ENCODE peak calls at places on chromosomes 16 and 17, in seven cellular contexts. N, D, G, T, J, W and I are unnamed samples. For H3K27me3, the result is how much of the 10 kb centered on the place peaks cover.

GRCh38 chr17:78597923-78598545 is 20.8 kb upstream of the DNAH17 start:
- DNase-seq in D (no peak), J (no peak), G (no peak), W (no peak), T (no peak), N (no peak), I (no peak)

GRCh38 chr17:323721-324139 is 28.9 kb downstream of the RPH3AL start:
- DNase-seq in J (no peak), G (no peak), W (no peak), N (no peak), D (no peak), T (no peak), I (no peak)

GRCh38 chr17:652310-652709 is 62.3 kb downstream of the VPS53 start:
- DNase-seq in N (peak), G (no peak), T (no peak), W (no peak), J (no peak), D (peak), I (no peak)

GRCh38 chr16:87173294-87173883 is 143.8 kb downstream of the C16orf95 start:
- DNase-seq in W (no peak), D (no peak), N (no peak), T (no peak), J (no peak), G (no peak), I (no peak)

GRCh38 chr16:76819517-76819916 is 371.5 kb upstream of the MON1B start:
- DNase-seq in D (no peak), T (no peak), G (no peak), J (no peak), N (no peak), W (no peak), I (no peak)

GRCh38 chr16:9099131-9099625 is 7.7 kb downstream of the HAPSTR1 start:
- DNase-seq in D (no peak), W (no peak), G (no peak), T (no peak), N (no peak), J (no peak), I (peak)

GRCh38 chr16:57533618-57534336 is 2.6 kb downstream of the CCDC102A start:
- DNase-seq in N (peak), W (no peak), J (no peak), G (peak), T (no peak), D (no peak), I (no peak)

GRCh38 chr17:33686171-33686570 is 393.1 kb upstream of the ASIC2 start:
- DNase-seq in W (peak), J (no peak), N (no peak), T (no peak), D (no peak), G (no peak), I (no peak)

GRCh38 chr17:9472541-9472940 is 103.1 kb downstream of the STX8 start:
- DNase-seq in D (no peak), T (no peak), G (no peak), N (peak), J (no peak), W (no peak), I (no peak)

GRCh38 chr17:5919104-5919503 is 151.1 kb upstream of the WSCD1 start:
- DNase-seq in T (no peak), D (no peak), J (no peak), W (no peak), G (no peak), N (no peak), I (no peak)

GRCh38 chr17:5913641-5914040 is 156.5 kb upstream of the WSCD1 start:
- DNase-seq in D (no peak), G (no peak), N (no peak), T (no peak), W (no peak), J (no peak), I (no peak)

GRCh38 chr17:5912927-5913565 is 157.1 kb upstream of the WSCD1 start:
- DNase-seq in D (no peak), N (no peak), G (no peak), T (no peak), J (no peak), W (no peak), I (no peak)

GRCh38 chr17:5911919-5912318 is 158.3 kb upstream of the WSCD1 start:
- DNase-seq in G (no peak), D (no peak), J (no peak), N (no peak), W (no peak), T (no peak), I (no peak)

DNA sequence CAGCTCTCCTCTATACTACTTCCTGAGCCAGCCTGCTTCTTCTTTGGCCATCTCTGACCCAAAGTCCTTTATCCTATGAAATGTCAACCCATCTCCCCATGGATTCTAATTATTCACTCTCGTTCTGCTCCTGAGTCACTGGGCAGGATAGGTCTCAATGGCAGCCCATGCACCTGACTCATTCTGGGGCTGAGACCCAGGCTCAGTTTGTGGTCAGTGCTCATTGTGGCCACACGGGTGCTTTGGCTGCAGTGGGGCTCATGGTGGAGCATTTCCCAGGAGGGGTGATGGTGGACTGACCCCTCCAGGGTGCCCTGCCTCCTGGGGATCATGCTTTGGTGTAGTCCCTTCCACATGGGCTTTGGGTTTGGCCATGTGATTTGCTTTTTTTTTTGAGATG is 154.8 kb upstream of the WSCD1 start:
- DNase-seq in D (no peak), J (no peak), G (no peak), T (no peak), N (no peak), W (no peak), I (no peak)
- TF ChIP-seq CTCF in D (no peak), J (no peak), G (no peak), T (no peak), N (no peak), W (no peak), I (no peak)

GRCh38 chr17:17824780-17825614 is 11.8 kb downstream of the SREBF1 start:
- DNase-seq in N (peak), T (no peak), D (no peak), G (no peak), W (no peak), J (no peak), I (no peak)

GRCh38 chr17:17826340-17826708 is 10.5 kb downstream of the SREBF1 start:
- DNase-seq in N (no peak), T (no peak), J (no peak), G (no peak), W (no peak), D (no peak), I (no peak)

GRCh38 chr17:17822189-17822978 is 14.4 kb downstream of the SREBF1 start:
- DNase-seq in G (no peak), N (peak), T (no peak), D (peak), W (no peak), J (no peak), I (no peak)

GRCh38 chr17:17823433-17824118 is 13.2 kb downstream of the SREBF1 start:
- DNase-seq in G (peak), T (no peak), N (peak), J (peak), W (peak), D (peak), I (peak)

DNA sequence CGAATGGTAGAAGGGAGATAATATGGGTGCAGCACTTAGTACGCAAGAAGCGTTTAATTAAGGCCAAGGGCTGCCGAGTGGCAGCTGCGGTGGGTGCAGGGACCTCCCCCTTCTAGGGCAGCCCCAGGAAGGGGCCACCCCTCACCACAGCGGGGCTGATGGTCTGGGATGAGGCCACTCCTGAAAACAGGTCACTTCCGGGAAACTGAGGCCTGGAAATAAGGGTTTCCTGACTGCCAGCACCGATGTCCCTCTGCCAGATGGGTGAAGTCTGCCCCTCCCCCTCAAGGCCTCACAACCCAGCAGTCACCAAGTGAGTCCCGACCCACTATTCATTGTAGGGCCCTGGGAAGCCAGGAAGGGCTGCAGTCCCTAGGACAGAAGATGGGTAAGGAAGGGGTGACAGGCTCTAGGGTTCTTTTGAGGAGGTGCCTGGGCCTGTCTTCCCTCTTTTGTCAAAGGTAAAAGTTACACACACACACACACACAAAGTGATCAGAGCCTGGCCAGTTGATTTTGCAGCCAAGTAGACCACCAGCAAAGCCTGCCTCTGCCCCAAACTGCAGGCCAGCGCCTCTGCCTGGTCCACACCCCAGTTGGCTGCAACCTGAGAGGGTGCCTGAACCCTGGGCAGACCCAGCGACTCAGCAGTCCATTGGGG is 12.5 kb downstream of the SREBF1 start:
- DNase-seq in D (no peak), W (no peak), T (no peak), G (no peak), J (no peak), N (peak), I (no peak)
- H3K4me3 ChIP-seq in D (peak), W (peak), T (peak), G (peak), J (peak), N (peak), I (peak)

DNA sequence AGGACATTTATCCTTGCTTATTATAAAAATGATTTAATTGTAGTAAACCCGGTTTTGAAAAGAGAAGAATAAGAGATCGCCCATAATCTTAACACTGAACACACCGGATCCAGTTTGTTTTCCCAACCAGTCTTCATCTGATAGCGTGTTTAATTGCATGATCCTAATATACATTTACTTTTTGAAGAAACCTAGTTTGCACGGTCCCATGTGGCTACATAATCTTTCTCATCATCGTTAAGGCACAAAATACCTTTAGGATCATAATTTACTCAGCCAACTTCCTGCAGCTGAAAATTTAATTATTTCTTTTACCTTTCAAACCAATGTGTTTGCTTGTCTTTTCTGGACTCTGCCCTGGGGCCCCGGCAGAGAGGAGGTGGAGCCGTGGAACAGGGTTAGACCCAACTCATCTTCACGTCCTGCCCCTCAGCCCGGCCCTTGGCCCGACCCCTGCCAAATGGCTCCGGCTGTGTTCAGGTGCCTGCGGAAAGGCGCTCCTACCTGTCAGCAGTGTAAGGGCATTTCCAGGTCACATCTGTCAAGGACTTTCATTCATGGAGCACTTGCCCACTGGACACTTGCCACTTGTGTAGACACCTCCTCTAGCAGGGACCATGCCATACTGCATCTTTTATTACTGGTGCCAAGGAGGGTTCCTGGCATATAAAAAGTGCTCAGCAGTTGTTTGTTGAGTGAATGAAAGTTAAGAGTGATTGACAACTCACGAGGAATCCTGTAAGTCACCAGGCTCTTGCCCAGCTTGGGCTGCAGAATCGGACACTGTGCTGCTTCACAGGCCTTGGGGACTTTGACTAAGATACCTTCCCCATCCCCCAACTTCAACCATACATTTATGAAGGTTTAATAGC is 28.6 kb downstream of the SMARCE1 start:
- DNase-seq in N (no peak), G (no peak), T (no peak), D (no peak), W (no peak), J (no peak), I (no peak)
- H3K27me3 ChIP-seq in N (under half), G (under half), T (under half), D (under half), W (under half), J (under half), I (under half)

GRCh38 chr17:49898547-49899490 is 51.0 kb upstream of the TAC4 start:
- DNase-seq in G (peak), W (no peak), D (no peak), J (no peak), N (no peak), T (no peak), I (no peak)
- TF ChIP-seq CTCF in G (peak), W (peak), D (no peak), J (no peak), N (no peak), T (no peak), I (peak)

GRCh38 chr17:67628580-67629013 is 89.1 kb upstream of the NOL11 start:
- DNase-seq in N (no peak), J (no peak), D (no peak), T (no peak), G (no peak), W (no peak), I (peak)
- H3K4me3 ChIP-seq in N (no peak), J (no peak), D (no peak), T (no peak), G (no peak), W (no peak), I (no peak)

DNA sequence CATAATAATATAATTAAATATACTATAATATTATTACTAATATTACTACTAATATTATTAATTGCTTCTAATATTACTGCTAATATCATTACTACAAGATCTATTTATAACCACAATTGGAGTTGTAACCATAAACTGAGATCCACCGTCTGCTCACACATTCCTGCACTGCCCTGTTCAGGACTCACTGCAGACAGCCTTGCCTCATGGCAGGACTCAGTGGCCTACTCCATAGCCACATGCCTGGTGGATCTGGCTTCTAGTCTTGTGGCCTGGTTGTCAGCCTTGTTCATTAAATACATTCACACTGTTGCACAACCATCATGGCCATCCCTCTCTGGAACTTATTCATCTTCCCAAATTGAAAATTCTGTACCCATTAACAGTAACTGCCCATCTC is 48.0 kb downstream of the SRL start:
- DNase-seq in N (no peak), D (no peak), J (no peak), G (no peak), T (no peak), W (no peak), I (no peak)
- H3K27me3 ChIP-seq in N (under half), D (under half), J (under half), G (under half), T (under half), W (under half), I (under half)

GRCh38 chr17:17216776-17217175 is 10.6 kb upstream of the PLD6 start:
- DNase-seq in J (no peak), G (no peak), W (no peak), T (no peak), N (no peak), D (no peak), I (no peak)
- TF ChIP-seq CTCF in J (no peak), G (no peak), W (no peak), T (no peak), N (no peak), D (no peak), I (no peak)

DNA sequence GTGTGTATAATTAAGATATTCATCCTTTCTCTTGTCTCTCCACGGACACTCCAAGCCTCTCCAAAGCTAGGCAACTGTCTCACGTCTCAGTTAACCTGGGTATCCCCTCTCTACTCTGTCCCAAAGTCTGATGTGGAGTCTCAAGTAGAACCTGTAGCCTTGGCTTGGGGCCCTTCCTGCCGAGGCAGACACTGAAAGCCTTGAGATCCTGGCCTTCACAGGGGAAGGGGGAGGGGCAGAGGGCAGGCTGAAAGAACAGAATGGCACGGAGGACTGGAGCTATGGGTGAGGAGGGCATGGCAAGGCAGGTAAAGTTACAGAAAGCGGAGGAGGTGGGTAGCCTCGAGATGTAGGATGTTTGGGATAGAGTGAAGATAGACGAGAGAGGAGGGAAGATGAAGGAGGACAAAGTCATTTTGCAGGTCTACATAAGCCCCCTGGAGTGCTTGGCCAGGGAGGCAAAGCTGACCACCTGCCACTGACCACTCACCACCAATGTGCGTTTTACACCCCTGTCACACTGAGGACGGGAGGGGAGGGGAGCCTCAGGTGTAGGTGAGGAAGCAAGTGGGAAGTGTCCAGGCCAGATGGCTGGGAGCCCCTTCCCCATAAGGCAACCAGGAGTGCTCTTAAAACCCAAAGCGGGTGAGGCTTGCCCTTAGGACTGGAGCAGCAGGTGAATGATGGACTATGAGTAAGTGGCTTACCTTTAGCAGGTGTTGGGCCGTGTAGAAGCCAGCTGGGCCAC is 1.3 kb downstream of the FDXR start:
- DNase-seq in T (no peak), W (no peak), G (no peak), N (no peak), J (no peak), D (no peak), I (no peak)
- H3K4me3 ChIP-seq in T (peak), W (no peak), G (peak), N (no peak), J (peak), D (peak), I (peak)

DNA sequence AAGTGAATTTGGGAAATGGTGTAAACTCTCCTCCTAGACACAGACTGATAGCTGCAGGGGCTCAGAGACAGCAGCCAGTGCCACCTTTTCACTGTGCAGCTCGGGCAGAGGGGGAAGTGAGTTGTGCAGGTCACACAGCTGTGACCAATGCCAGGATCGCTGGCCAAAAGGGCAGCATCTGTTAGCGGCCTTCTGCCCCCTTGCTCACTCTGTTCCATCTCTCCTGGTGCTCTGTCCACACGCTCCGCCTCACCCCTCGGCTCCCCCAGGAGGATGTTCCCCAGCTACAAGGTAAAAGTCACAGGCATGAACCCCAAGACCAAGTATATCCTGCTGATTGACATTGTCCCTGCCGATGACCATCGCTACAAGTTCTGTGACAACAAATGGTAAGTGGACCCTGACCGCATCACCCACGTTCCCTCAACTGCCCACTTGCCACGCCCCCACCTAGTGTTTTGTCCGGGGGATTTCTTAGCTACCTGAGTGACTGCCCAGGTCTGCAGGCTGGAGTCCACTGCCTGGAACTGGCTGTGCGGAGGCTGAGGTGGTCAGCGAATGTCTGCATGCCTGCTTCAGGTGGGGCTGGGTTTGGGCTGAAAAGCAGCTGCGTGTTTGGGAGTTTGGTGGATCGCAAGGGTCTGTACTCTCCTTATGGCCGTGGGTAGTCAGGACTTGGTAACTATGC is 13.5 kb downstream of the TBX4 start:
- DNase-seq in G (no peak), D (no peak), J (no peak), N (no peak), T (no peak), W (no peak), I (no peak)
- H3K27me3 ChIP-seq in G (under half), D (under half), J (under half), N (under half), T (under half), W (under half), I (under half)